ENCODE peak calls at places on chromosomes 13 and 19, in nine cellular contexts. W, V, I, P, U, Q, Z, K and H are unnamed samples.

GRCh38 chr19:30293051-30293785 is 79.0 kb upstream of the ZNF536 start:
- DNase-seq in V (no peak), K (no peak), Z (no peak), Q (no peak), P (no peak), U (no peak), W (no peak), I (no peak), H (no peak)

GRCh38 chr13:26019881-26020535 is 31.8 kb downstream of the SHISA2 start:
- DNase-seq in Q (peak; percentile 61), U (no peak), V (no peak), I (no peak), K (no peak), Z (no peak), P (no peak), W (peak; percentile 70), H (peak; percentile 100)

GRCh38 chr19:10104665-10105221 is 1.4 kb upstream of the PPAN start:
- DNase-seq in K (no peak), P (no peak), U (no peak), Q (no peak), W (no peak), Z (no peak), I (no peak), V (no peak), H (no peak)

GRCh38 chr13:48533207-48533499 is 273 bp upstream of the RCBTB2 start:
- DNase-seq in U (no peak), K (no peak), Q (no peak), Z (no peak), P (no peak), V (no peak), W (no peak), I (no peak), H (no peak)

GRCh38 chr19:35207391-35207871 is 21.1 kb downstream of the FAM187B start:
- DNase-seq in I (no peak), V (no peak), P (no peak), U (no peak), W (no peak), K (no peak), Z (no peak), Q (no peak), H (no peak)

GRCh38 chr13:29817604-29818378 is 32.6 kb downstream of the UBL3 start:
- DNase-seq in P (no peak), W (no peak), I (no peak), Z (no peak), V (no peak), K (no peak), Q (no peak), U (no peak), H (no peak)

GRCh38 chr19:7663711-7664110 is 5.1 kb upstream of the RETN start:
- DNase-seq in Z (no peak), I (no peak), Q (no peak), V (no peak), U (no peak), W (no peak), P (no peak), K (no peak), H (no peak)

GRCh38 chr13:49403966-49404365 is 39.9 kb downstream of the CAB39L start:
- DNase-seq in Z (no peak), U (no peak), V (no peak), W (no peak), K (no peak), Q (no peak), I (no peak), P (no peak), H (no peak)

GRCh38 chr19:34480971-34481821 is at the start of gene WTIP:
- DNase-seq in P (peak; percentile 66), U (peak; percentile 67), Z (peak; percentile 78), V (peak; percentile 93), I (peak; percentile 50), W (peak; percentile 89), K (peak; percentile 86), Q (peak; percentile 66), H (no peak)

GRCh38 chr13:42041684-42042035 is 6.8 kb upstream of the DGKH start:
- DNase-seq in U (peak; percentile 70), Z (no peak), V (peak; percentile 73), I (peak; percentile 44), W (peak; percentile 73), P (peak; percentile 70), K (peak; percentile 65), Q (no peak), H (no peak)
- TF ChIP-seq CTCF in U (peak; percentile 58), Z (no peak), V (peak; percentile 66), I (peak; percentile 69), W (peak; percentile 79), P (peak; percentile 50), K (peak; percentile 47), Q (peak; percentile 72), H (peak; percentile 62)

DNA sequence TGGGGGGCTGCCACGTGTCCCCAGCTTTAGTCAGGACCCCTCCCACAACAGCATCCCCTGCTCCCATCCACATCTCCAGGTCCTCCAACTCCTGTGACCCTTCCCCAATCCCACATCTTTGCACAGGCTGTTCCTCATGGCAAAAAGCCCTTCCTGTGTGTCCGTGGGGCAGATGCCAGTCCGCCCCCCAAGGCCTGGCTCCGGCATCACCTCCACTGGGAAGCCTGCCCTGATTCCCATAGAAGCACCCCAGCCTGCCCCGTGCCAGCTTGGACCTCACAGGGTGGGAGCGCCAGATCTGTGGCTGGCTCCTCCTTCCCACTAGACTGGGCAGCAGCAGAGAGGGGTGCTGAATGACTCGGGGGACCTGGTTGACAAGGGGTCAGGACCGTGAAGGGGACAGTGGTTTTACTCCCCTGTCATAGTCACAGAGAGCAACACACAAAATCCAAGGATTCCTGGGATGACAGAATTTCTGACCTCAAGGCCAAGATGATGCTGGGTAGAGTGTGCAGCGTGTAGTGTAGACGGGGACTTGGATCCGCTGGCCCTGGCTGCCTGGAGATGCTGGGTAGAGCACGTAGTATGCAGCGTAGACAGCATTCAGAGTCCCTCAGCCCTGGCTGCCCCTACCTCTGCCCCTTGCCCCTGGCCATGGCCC is 13.3 kb downstream of the KLF2 start:
- DNase-seq in U (no peak), Z (no peak), I (no peak), K (no peak), W (no peak), V (no peak), P (no peak), Q (no peak), H (no peak)
- H3K4me3 ChIP-seq in U (no peak overlapping the region), Z (no peak overlapping the region), I (no peak overlapping the region), K (no peak overlapping the region), W (no peak overlapping the region), V (no peak overlapping the region), P (no peak overlapping the region), Q (no peak overlapping the region), H (no peak overlapping the region)

GRCh38 chr13:79490326-79490725 is 9.4 kb downstream of the NDFIP2 start:
- DNase-seq in V (no peak), Z (no peak), I (no peak), P (no peak), Q (no peak), W (no peak), U (no peak), K (no peak), H (no peak)

GRCh38 chr13:79492918-79493594 is 12.1 kb downstream of the NDFIP2 start:
- DNase-seq in W (no peak), K (no peak), U (no peak), Q (no peak), V (no peak), I (no peak), Z (no peak), P (no peak), H (no peak)

GRCh38 chr13:79490846-79491245 is 9.9 kb downstream of the NDFIP2 start:
- DNase-seq in U (no peak), W (no peak), I (no peak), K (no peak), Q (no peak), P (no peak), Z (no peak), V (no peak), H (no peak)

GRCh38 chr13:79491715-79492114 is 10.8 kb downstream of the NDFIP2 start:
- DNase-seq in K (no peak), W (peak; percentile 70), Q (peak; percentile 79), Z (no peak), I (no peak), P (no peak), V (no peak), U (no peak), H (no peak)

GRCh38 chr13:79492313-79492798 is 11.4 kb downstream of the NDFIP2 start:
- DNase-seq in W (no peak), Z (no peak), K (no peak), Q (no peak), P (no peak), I (no peak), U (no peak), V (no peak), H (no peak)
- TF ChIP-seq CTCF in W (no peak), Z (no peak), K (no peak), Q (no peak), P (no peak), I (no peak), U (no peak), V (no peak), H (no peak)

GRCh38 chr19:13036366-13036976 is 41.2 kb downstream of the NFIX start:
- DNase-seq in Z (no peak), K (no peak), Q (no peak), W (peak; percentile 69), P (no peak), V (no peak), U (no peak), I (no peak), H (no peak)

GRCh38 chr19:13037161-13037560 is 41.9 kb downstream of the NFIX start:
- DNase-seq in V (no peak), I (no peak), W (peak; percentile 86), P (no peak), K (no peak), Z (no peak), U (no peak), Q (no peak), H (no peak)

GRCh38 chr19:13039211-13039789 is 44.0 kb downstream of the NFIX start:
- DNase-seq in U (no peak), K (no peak), W (no peak), I (no peak), Q (no peak), Z (no peak), P (no peak), V (no peak), H (no peak)

GRCh38 chr19:13038306-13039210 is 43.3 kb downstream of the NFIX start:
- DNase-seq in V (no peak), Q (no peak), U (no peak), K (no peak), P (no peak), I (no peak), W (no peak), Z (no peak), H (no peak)

GRCh38 chr19:13037718-13038117 is 42.4 kb downstream of the NFIX start:
- DNase-seq in K (no peak), P (no peak), I (no peak), V (no peak), Z (no peak), Q (no peak), W (no peak), U (no peak), H (no peak)
- H3K4me3 ChIP-seq in K (no peak overlapping the region), P (no peak overlapping the region), I (no peak overlapping the region), V (no peak overlapping the region), Z (no peak overlapping the region), Q (no peak overlapping the region), W (no peak overlapping the region), U (no peak overlapping the region), H (no peak overlapping the region)